ENCODE peak calls at places on chromosomes 12 and 14, in seven cellular contexts. C, G, Z, X, D, B and A are unnamed samples.

GRCh38 chr12:26122681-26123481 is 2.0 kb downstream of the BHLHE41 start:
- DNase-seq in C (peak; percentile 87), G (peak; percentile 74), Z (peak; percentile 74), X (peak; percentile 86), D (peak; percentile 81), B (peak; percentile 96), A (peak; percentile 63)

GRCh38 chr12:127172857-127173256 is 1094.1 kb upstream of the TMEM132C start:
- DNase-seq in C (no peak), G (no peak), Z (no peak), X (no peak), D (no peak), B (no peak), A (no peak)

GRCh38 chr14:53124778-53125177 is 28.3 kb downstream of the DDHD1 start:
- DNase-seq in C (no peak), G (no peak), Z (no peak), X (no peak), D (no peak), B (no peak), A (no peak)

GRCh38 chr14:65877187-65877586 is 464.7 kb downstream of the FUT8 start:
- DNase-seq in C (no peak), G (no peak), Z (no peak), X (no peak), D (no peak), B (no peak), A (no peak)

GRCh38 chr12:69443916-69444315 is 26.3 kb upstream of the FRS2 start:
- DNase-seq in C (no peak), G (no peak), Z (no peak), X (no peak), D (no peak), B (no peak), A (no peak)

GRCh38 chr12:108826115-108826806 is 31.1 kb downstream of the SSH1 start:
- DNase-seq in C (no peak), G (no peak), Z (peak; percentile 56), X (peak; percentile 78), D (peak; percentile 63), B (peak; percentile 92), A (peak; percentile 57)

GRCh38 chr12:11961686-11962085 is 109.1 kb upstream of the BCL2L14 start:
- DNase-seq in C (no peak), G (no peak), Z (no peak), X (no peak), D (no peak), B (no peak), A (no peak)

GRCh38 chr14:66009104-66009503 is 477.1 kb upstream of the CCDC196 start:
- DNase-seq in C (no peak), G (peak; percentile 55), Z (no peak), X (no peak), D (no peak), B (peak; percentile 75), A (no peak)

GRCh38 chr12:72677187-72677586 is 405.0 kb downstream of the TRHDE start:
- DNase-seq in C (no peak), G (no peak), Z (no peak), X (no peak), D (no peak), B (no peak), A (no peak)

GRCh38 chr14:45651906-45652305 is 398.9 kb upstream of the MIS18BP1 start:
- DNase-seq in C (no peak), G (peak; percentile 27), Z (no peak), X (no peak), D (no peak), B (no peak), A (no peak)

GRCh38 chr14:96167224-96168148 is 37.2 kb upstream of the BDKRB2 start:
- DNase-seq in C (no peak), G (peak; percentile 70), Z (no peak), X (no peak), D (no peak), B (peak; percentile 93), A (no peak)

GRCh38 chr12:45268672-45269406 is 52.9 kb downstream of the ANO6 start:
- DNase-seq in C (no peak), G (peak; percentile 95), Z (peak; percentile 68), X (peak; percentile 80), D (peak; percentile 80), B (no peak), A (peak; percentile 80)

GRCh38 chr12:127209318-127209717 is 1057.7 kb upstream of the TMEM132C start:
- DNase-seq in C (no peak), G (peak; percentile 87), Z (no peak), X (no peak), D (no peak), B (no peak), A (no peak)

GRCh38 chr14:100871234-100872186 is 32.0 kb downstream of the RTL1 start:
- DNase-seq in C (no peak), G (no peak), Z (no peak), X (peak; percentile 34), D (no peak), B (peak; percentile 88), A (peak; percentile 6)

GRCh38 chr12:115988629-115989563 is 288.6 kb downstream of the MED13L start:
- DNase-seq in C (no peak), G (peak; percentile 48), Z (no peak), X (no peak), D (no peak), B (no peak), A (no peak)

GRCh38 chr12:27220057-27220987 is 23.8 kb upstream of the STK38L start:
- DNase-seq in C (no peak), G (no peak), Z (no peak), X (no peak), D (no peak), B (peak; percentile 37), A (no peak)

GRCh38 chr12:52615912-52616311 is 2.4 kb downstream of the KRT73 start:
- DNase-seq in C (no peak), G (no peak), Z (no peak), X (no peak), D (no peak), B (no peak), A (no peak)

GRCh38 chr12:26845057-26845666 is 12.2 kb upstream of the ITPR2 start:
- DNase-seq in C (peak; percentile 15), G (peak; percentile 78), Z (peak; percentile 33), X (peak; percentile 71), D (peak; percentile 58), B (no peak), A (peak; percentile 48)

GRCh38 chr14:93736378-93737014 is 51.8 kb downstream of the PRIMA1 start:
- DNase-seq in C (no peak), G (peak; percentile 8), Z (no peak), X (peak; percentile 20), D (no peak), B (peak; percentile 53), A (no peak)

DNA sequence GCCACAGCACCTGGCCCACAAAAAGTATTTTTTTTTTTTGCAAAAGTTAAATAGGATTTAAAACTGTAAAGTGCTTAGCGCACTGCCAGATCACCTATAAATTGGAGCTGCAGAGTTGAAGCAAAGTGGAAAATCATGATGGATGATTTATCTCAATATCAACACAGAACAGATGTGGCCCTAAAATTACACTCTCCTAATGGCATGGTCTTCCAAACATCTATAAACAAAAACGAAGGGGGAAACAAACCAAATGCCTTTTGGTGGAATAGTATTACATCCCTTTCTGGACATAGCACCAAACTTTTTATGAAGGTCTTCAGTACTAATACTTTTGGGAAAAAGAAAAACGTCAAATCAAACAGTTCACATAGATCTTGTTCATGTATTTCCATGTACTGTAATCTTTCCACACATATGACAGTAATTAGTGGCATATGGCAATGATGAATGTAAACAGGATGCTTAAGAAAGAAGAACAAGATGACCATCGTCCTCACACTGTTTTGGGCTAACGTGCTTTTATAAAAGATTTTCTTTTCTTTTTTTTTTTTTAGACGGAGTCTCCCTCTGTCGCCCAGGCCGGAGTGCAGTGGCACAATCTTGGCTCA is 22.9 kb upstream of the ANAPC7 start:
- DNase-seq in C (no peak), G (no peak), Z (no peak), X (no peak), D (no peak), B (no peak), A (no peak)
- TF ChIP-seq CTCF in C (no peak), G (no peak), Z (no peak), X (no peak), D (no peak), B (no peak), A (no peak)

GRCh38 chr12:64696065-64696741 is 63.0 kb downstream of the GNS start:
- DNase-seq in C (no peak), G (peak; percentile 73), Z (no peak), X (no peak), D (no peak), B (no peak), A (no peak)
- H3K4me1 ChIP-seq in C (peaks cover 32% of the 10 kb centered on the region), G (no peaks in the 10 kb centered on the region), Z (no peaks in the 10 kb centered on the region), X (peaks cover 9% of the 10 kb centered on the region), D (peaks cover 6% of the 10 kb centered on the region), B (no peaks in the 10 kb centered on the region), A (peaks cover 42% of the 10 kb centered on the region)

GRCh38 chr14:90536092-90536491 is 139.3 kb downstream of the CALM1 start:
- DNase-seq in C (no peak), G (no peak), Z (peak; percentile 56), X (no peak), D (no peak), B (no peak), A (peak; percentile 57)
- H3K27ac ChIP-seq in C (no peak overlapping the region), G (no peak overlapping the region), Z (no peak overlapping the region), X (peak overlapping the region; percentile 53), D (no peak overlapping the region), B (no peak overlapping the region), A (peak overlapping the region; percentile 73)

DNA sequence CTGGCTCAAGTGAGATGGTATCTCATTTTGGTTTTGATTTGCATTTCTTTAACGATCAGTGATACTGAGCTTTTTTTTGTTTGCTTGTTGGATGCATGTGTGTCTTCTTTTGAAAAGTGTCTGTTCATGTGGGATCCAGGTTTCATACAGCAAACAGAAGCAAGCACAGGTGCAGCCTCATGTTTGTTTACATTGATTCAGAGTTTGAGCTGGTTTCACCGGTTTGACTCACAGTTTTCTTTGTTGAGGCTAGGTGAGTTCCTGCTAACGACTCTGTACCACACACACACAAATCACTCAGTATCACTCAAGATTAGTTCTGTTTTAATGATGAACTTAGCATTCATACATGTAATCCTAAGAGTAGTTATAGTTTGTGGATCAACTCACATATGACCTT is 3.7 kb downstream of the OR10G2 start:
- DNase-seq in C (no peak), G (peak; percentile 83), Z (no peak), X (no peak), D (no peak), B (no peak), A (no peak)
- TF ChIP-seq CTCF in C (no peak), G (no peak), Z (no peak), X (no peak), D (no peak), B (no peak), A (no peak)